ENCODE peak calls at places on chromosomes 2 and 18, in five cellular contexts. W is SK-N-SH, A is HepG2, K is stomach, R is transverse colon. S is an unnamed sample. For H3K4me1, the result is how much of the 10 kb centered on the place peaks cover.

GRCh38 chr2:158134055-158134454 is 32.4 kb downstream of the UPP2 start:
- DNase-seq in W (no peak), A (no peak), K (no peak), R (no peak), S (no peak)

GRCh38 chr18:64807560-64807959 is 658.7 kb upstream of the LINC00305 start:
- DNase-seq in W (no peak), A (no peak), K (no peak), R (no peak), S (no peak)

GRCh38 chr2:239013670-239013960 is 165.7 kb downstream of the TWIST2 start:
- DNase-seq in W (no peak), A (no peak), K (no peak), R (no peak), S (no peak)

GRCh38 chr2:169361706-169362345 is 508 bp downstream of the LRP2 start:
- DNase-seq in W (peak), A (no peak), K (no peak), R (no peak), S (no peak)

GRCh38 chr2:58101500-58101899 is 54.9 kb downstream of the VRK2 start:
- DNase-seq in W (no peak), A (no peak), K (no peak), R (no peak), S (no peak)

GRCh38 chr2:88517759-88518201 is 65.3 kb upstream of the FOXI3 start:
- DNase-seq in W (no peak), A (no peak), K (no peak), R (no peak), S (no peak)

GRCh38 chr2:23905155-23905554 is 21.8 kb downstream of the ATAD2B start:
- DNase-seq in W (no peak), A (peak), K (no peak), R (no peak), S (no peak)

GRCh38 chr2:19185061-19185460 is 173.4 kb downstream of the OSR1 start:
- DNase-seq in W (no peak), A (no peak), K (no peak), R (no peak), S (no peak)

GRCh38 chr18:79684283-79684631 is 4.7 kb downstream of the CTDP1 start:
- DNase-seq in W (no peak), A (no peak), K (no peak), R (no peak), S (no peak)

GRCh38 chr2:127454595-127455565 is 36.7 kb downstream of the PROC start:
- DNase-seq in W (no peak), A (peak), K (peak), R (peak), S (no peak)

GRCh38 chr18:62196079-62196478 is 9.0 kb downstream of the RELCH start:
- DNase-seq in W (no peak), A (no peak), K (no peak), R (no peak), S (no peak)

GRCh38 chr2:178498137-178498536 is 17.9 kb downstream of the PLEKHA3 start:
- DNase-seq in W (no peak), A (no peak), K (no peak), R (no peak), S (no peak)

GRCh38 chr2:149160701-149161217 is 122.3 kb downstream of the LYPD6B start:
- DNase-seq in W (no peak), A (no peak), K (no peak), R (no peak), S (no peak)

GRCh38 chr2:58938988-58939387 is 697.9 kb upstream of the FANCL start:
- DNase-seq in W (no peak), A (no peak), K (no peak), R (no peak), S (no peak)

GRCh38 chr2:47653909-47654789 is 128.8 kb upstream of the MSH6 start:
- DNase-seq in W (peak), A (peak), K (no peak), R (peak), S (no peak)

GRCh38 chr18:58080516-58080915 is 36.5 kb downstream of the NEDD4L start:
- DNase-seq in W (no peak), A (no peak), K (no peak), R (no peak), S (no peak)

GRCh38 chr2:108612514-108613183 is 78.4 kb downstream of the LIMS1 start:
- DNase-seq in W (no peak), A (no peak), K (peak), R (peak), S (no peak)

GRCh38 chr2:232421189-232421785 is 14.6 kb downstream of the ALPG start:
- DNase-seq in W (no peak), A (no peak), K (no peak), R (no peak), S (no peak)

GRCh38 chr18:32346667-32347066 is 124.0 kb downstream of the GAREM1 start:
- DNase-seq in W (no peak), A (no peak), K (no peak), R (no peak), S (no peak)

GRCh38 chr2:74706741-74707140 is 52.7 kb downstream of the SEMA4F start:
- DNase-seq in W (no peak), A (no peak), K (no peak), R (no peak), S (no peak)

GRCh38 chr2:171889808-171890207 is 4.2 kb downstream of the SLC25A12 start:
- DNase-seq in W (no peak), A (no peak), K (no peak), R (no peak), S (no peak)

GRCh38 chr2:180411631-180412030 is 404.5 kb upstream of the CWC22 start:
- DNase-seq in W (no peak), A (no peak), K (no peak), R (no peak), S (no peak)

GRCh38 chr2:152506843-152507242 is 171.9 kb downstream of the FMNL2 start:
- DNase-seq in W (no peak), A (no peak), K (no peak), R (no peak), S (no peak)

GRCh38 chr2:152510636-152511035 is 175.7 kb downstream of the FMNL2 start:
- DNase-seq in W (no peak), A (no peak), K (no peak), R (no peak), S (no peak)

GRCh38 chr2:152509772-152510491 is 175.0 kb downstream of the FMNL2 start:
- DNase-seq in W (no peak), A (no peak), K (no peak), R (no peak), S (no peak)

GRCh38 chr2:152507941-152508340 is 173.0 kb downstream of the FMNL2 start:
- DNase-seq in W (no peak), A (no peak), K (no peak), R (no peak), S (no peak)

GRCh38 chr2:152508446-152508845 is 173.5 kb downstream of the FMNL2 start:
- DNase-seq in W (no peak), A (peak), K (no peak), R (no peak), S (no peak)
- H3K4me1 ChIP-seq in W (under half), A (under half), K (under half), R (under half), S (under half)

GRCh38 chr18:57052173-57052572 is 94.7 kb upstream of the BOD1L2 start:
- DNase-seq in W (no peak), A (no peak), K (no peak), R (no peak), S (no peak)
- TF ChIP-seq CTCF in W (no peak), A (peak), K (no peak), R (no peak), S (no peak)

GRCh38 chr18:54878057-54878661 is 49.9 kb downstream of the RAB27B start:
- DNase-seq in W (no peak), A (no peak), K (no peak), R (no peak), S (no peak)
- TF ChIP-seq POLR2AphosphoS5 in W (no peak), A (no peak), K (no peak), R (no peak), S (no peak)

DNA sequence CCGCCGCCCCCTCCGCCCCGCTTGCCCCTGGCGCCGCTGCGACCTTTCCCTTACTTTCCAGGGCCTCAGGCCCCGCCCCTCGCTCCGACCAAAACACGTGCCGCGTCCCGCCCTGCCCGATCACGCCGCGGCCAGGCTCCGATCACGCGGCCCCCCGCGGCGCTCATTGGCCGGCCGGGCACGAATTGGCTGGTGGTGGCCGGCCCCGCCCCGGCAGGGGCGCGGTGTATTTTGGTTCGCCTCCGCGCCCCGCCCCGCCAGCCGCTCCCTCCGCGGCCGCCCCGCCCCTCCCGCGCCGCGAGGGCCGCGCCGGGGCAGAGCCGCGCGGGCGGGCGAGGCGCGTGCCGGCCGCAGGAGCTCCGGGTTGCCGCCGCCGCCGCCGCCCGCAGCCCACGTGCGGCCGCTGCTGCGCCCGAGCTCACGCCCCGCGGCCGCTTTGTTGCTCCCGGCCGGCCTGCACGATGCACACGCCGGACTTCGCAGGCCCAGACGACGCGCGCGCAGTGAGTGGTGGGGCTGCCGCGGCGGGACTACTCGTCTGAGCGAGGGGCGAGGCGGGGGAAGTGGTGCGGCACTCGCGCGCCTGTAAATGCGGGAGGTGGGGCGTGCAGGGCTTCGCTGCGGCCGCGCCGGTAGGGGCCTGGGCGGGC is at the start of gene KLF11:
- DNase-seq in W (peak), A (peak), K (peak), R (peak), S (peak)
- H3K4me1 ChIP-seq in W (under half), A (half or more), K (under half), R (under half), S (under half)

GRCh38 chr2:160353813-160354212 is 139.8 kb downstream of the RBMS1 start:
- DNase-seq in W (no peak), A (no peak), K (no peak), R (no peak), S (no peak)

GRCh38 chr2:160355080-160355479 is 138.5 kb downstream of the RBMS1 start:
- DNase-seq in W (no peak), A (no peak), K (no peak), R (no peak), S (no peak)

GRCh38 chr2:160353166-160353565 is 140.4 kb downstream of the RBMS1 start:
- DNase-seq in W (no peak), A (no peak), K (no peak), R (no peak), S (no peak)

GRCh38 chr2:160356485-160356884 is 137.1 kb downstream of the RBMS1 start:
- DNase-seq in W (no peak), A (no peak), K (no peak), R (no peak), S (no peak)

DNA sequence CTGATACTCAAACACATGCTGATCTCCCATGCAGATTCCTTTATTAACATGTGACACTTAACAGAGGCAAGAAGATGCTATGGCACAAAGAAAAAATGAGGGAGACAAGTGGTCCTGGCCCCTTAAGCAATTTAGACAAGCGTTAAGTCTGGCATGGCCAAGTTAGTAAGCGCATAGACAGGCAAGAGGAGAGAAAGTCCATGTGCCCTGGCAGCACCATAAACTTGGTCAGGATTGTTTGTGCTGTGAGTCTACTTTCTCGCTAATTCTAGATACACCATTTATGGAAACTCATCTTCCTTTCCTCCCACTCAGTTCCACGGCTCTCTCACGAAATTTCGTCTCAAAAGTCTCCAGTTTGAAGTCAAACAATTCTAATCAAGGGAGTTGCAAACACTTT is 138.9 kb downstream of the RBMS1 start:
- DNase-seq in W (no peak), A (no peak), K (no peak), R (no peak), S (no peak)
- TF ChIP-seq CTCF in W (no peak), A (no peak), K (no peak), R (no peak), S (no peak)

GRCh38 chr2:84969511-84970265 is 1.3 kb upstream of the KCMF1 start:
- DNase-seq in W (peak), A (no peak), K (no peak), R (no peak), S (no peak)

GRCh38 chr2:84971799-84972790 is 1.1 kb downstream of the KCMF1 start:
- DNase-seq in W (peak), A (no peak), K (peak), R (peak), S (peak)

GRCh38 chr2:84970266-84970955 is 550 bp upstream of the KCMF1 start:
- DNase-seq in W (peak), A (no peak), K (peak), R (peak), S (peak)

GRCh38 chr2:84965827-84966226 is 5.1 kb upstream of the KCMF1 start:
- DNase-seq in W (no peak), A (no peak), K (no peak), R (no peak), S (no peak)

DNA sequence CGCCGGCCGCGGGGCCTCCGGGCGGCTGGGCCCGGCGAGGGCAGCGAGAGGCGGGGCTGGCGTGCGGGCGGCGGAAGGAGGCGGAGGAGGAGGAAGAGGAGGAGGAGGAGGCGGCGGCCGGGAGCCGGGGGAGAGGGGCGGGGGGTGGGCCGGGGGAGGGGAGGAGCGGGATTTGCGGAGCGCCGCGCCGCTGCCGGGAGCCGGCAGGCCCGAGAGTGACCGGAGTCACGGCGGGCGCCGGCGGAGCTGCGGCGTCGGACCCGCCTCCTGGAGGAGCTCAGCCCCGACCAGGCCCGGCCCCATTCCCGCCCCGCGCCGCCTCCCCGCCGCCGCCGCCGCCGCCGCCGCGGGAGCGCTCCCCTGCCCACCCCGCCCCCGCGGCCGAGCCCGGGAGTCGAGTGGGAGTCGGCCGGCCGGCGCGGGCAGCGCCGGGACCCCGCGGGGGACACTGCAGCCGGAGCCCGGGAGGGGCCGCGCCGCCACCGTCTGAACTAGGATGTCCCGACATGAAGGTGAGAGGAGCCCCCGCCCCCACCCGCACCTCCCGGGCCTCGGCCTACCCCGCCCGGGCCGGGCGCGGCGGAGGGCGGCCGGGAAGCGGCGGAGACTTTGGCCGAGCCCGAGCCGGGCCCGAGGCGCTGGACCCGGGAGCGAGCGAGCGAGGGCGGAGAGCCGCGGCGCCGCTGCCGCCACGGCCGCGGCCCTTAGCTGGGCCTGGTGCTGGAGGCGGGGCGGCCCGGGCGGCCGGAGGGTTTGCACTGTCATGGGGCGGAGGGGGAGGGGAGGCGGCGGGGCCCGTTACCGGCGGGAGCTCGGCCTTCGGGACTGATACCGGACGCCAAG is at the start of gene KCMF1:
- DNase-seq in W (peak), A (no peak), K (peak), R (peak), S (peak)
- TF ChIP-seq POLR2AphosphoS5 in W (no peak), A (no peak), K (no peak), R (no peak), S (no peak)